ENCODE peak calls at places on chromosomes 3 and 15, in six cellular contexts. One of them, this sample, is unnamed.

GRCh38 chr15:94929282-94929681 is 697.9 kb downstream of the MCTP2 start:
- DNase-seq in stomach: no peak
- DNase-seq in upper lobe of left lung: no peak
- DNase-seq in SK-N-SH: no peak
- DNase-seq in suprapubic skin: no peak
- DNase-seq in ovary: no peak
- DNase-seq in this sample: no peak

GRCh38 chr15:64930778-64931240 is 19.1 kb downstream of the ANKDD1A start:
- DNase-seq in stomach: no peak
- DNase-seq in upper lobe of left lung: no peak
- DNase-seq in SK-N-SH: no peak
- DNase-seq in suprapubic skin: peak; percentile 64
- DNase-seq in ovary: no peak
- DNase-seq in this sample: no peak

GRCh38 chr3:12553921-12554391 is 2.9 kb upstream of the MKRN2 start:
- DNase-seq in stomach: no peak
- DNase-seq in upper lobe of left lung: no peak
- DNase-seq in SK-N-SH: peak; percentile 58
- DNase-seq in suprapubic skin: no peak
- DNase-seq in ovary: peak; percentile 25
- DNase-seq in this sample: peak; percentile 29

GRCh38 chr3:66047321-66048050 is 8.8 kb upstream of the MAGI1 start:
- DNase-seq in stomach: no peak
- DNase-seq in upper lobe of left lung: no peak
- DNase-seq in SK-N-SH: no peak
- DNase-seq in suprapubic skin: no peak
- DNase-seq in ovary: peak; percentile 20
- DNase-seq in this sample: no peak

GRCh38 chr15:36591534-36592411 is 12.3 kb downstream of the CDIN1 start:
- DNase-seq in stomach: no peak
- DNase-seq in upper lobe of left lung: no peak
- DNase-seq in SK-N-SH: no peak
- DNase-seq in suprapubic skin: no peak
- DNase-seq in ovary: no peak
- DNase-seq in this sample: no peak

GRCh38 chr15:90030376-90030775 is 29.3 kb downstream of the ZNF710 start:
- DNase-seq in stomach: peak; percentile 49
- DNase-seq in upper lobe of left lung: peak; percentile 21
- DNase-seq in SK-N-SH: no peak
- DNase-seq in suprapubic skin: no peak
- DNase-seq in ovary: no peak
- DNase-seq in this sample: peak; percentile 14

GRCh38 chr15:66982816-66983215 is 82.6 kb upstream of the SMAD3 start:
- DNase-seq in stomach: no peak
- DNase-seq in upper lobe of left lung: no peak
- DNase-seq in SK-N-SH: no peak
- DNase-seq in suprapubic skin: no peak
- DNase-seq in ovary: no peak
- DNase-seq in this sample: no peak

GRCh38 chr3:13713396-13713795 is 164.5 kb downstream of the FBLN2 start:
- DNase-seq in stomach: peak; percentile 16
- DNase-seq in upper lobe of left lung: peak; percentile 13
- DNase-seq in SK-N-SH: no peak
- DNase-seq in suprapubic skin: peak; percentile 54
- DNase-seq in ovary: peak; percentile 2
- DNase-seq in this sample: no peak

GRCh38 chr3:138964264-138964663 is 17.2 kb downstream of the FOXL2NB start:
- DNase-seq in stomach: no peak
- DNase-seq in upper lobe of left lung: no peak
- DNase-seq in SK-N-SH: no peak
- DNase-seq in suprapubic skin: no peak
- DNase-seq in ovary: no peak
- DNase-seq in this sample: no peak

GRCh38 chr3:46381662-46382061 is 10.9 kb downstream of the CCR5 start:
- DNase-seq in stomach: no peak
- DNase-seq in upper lobe of left lung: no peak
- DNase-seq in SK-N-SH: no peak
- DNase-seq in suprapubic skin: no peak
- DNase-seq in ovary: no peak
- DNase-seq in this sample: no peak

GRCh38 chr3:46380471-46381215 is 9.9 kb downstream of the CCR5 start:
- DNase-seq in stomach: no peak
- DNase-seq in upper lobe of left lung: peak; percentile 22
- DNase-seq in SK-N-SH: no peak
- DNase-seq in suprapubic skin: no peak
- DNase-seq in ovary: no peak
- DNase-seq in this sample: no peak

GRCh38 chr3:46386206-46386605 is 15.5 kb downstream of the CCR5 start:
- DNase-seq in stomach: no peak
- DNase-seq in upper lobe of left lung: peak; percentile 45
- DNase-seq in SK-N-SH: no peak
- DNase-seq in suprapubic skin: no peak
- DNase-seq in ovary: no peak
- DNase-seq in this sample: no peak

GRCh38 chr3:46383946-46384330 is 13.2 kb downstream of the CCR5 start:
- DNase-seq in stomach: no peak
- DNase-seq in upper lobe of left lung: no peak
- DNase-seq in SK-N-SH: no peak
- DNase-seq in suprapubic skin: no peak
- DNase-seq in ovary: no peak
- DNase-seq in this sample: no peak

GRCh38 chr3:46383211-46383945 is 12.6 kb downstream of the CCR5 start:
- DNase-seq in stomach: peak; percentile 55
- DNase-seq in upper lobe of left lung: peak; percentile 73
- DNase-seq in SK-N-SH: no peak
- DNase-seq in suprapubic skin: no peak
- DNase-seq in ovary: no peak
- DNase-seq in this sample: peak; percentile 77
- TF ChIP-seq CTCF in stomach: no peak
- TF ChIP-seq CTCF in upper lobe of left lung: no peak
- TF ChIP-seq CTCF in SK-N-SH: no peak
- TF ChIP-seq CTCF in suprapubic skin: no peak
- TF ChIP-seq CTCF in ovary: no peak
- TF ChIP-seq CTCF in this sample: no peak

GRCh38 chr3:117439812-117440211 is 730.2 kb downstream of the TUSC7 start:
- DNase-seq in stomach: no peak
- DNase-seq in upper lobe of left lung: peak; percentile 24
- DNase-seq in SK-N-SH: peak; percentile 22
- DNase-seq in suprapubic skin: no peak
- DNase-seq in ovary: no peak
- DNase-seq in this sample: no peak
- TF ChIP-seq EP300 in stomach: no peak
- TF ChIP-seq EP300 in upper lobe of left lung: no peak
- TF ChIP-seq EP300 in SK-N-SH: no peak
- TF ChIP-seq EP300 in suprapubic skin: no peak
- TF ChIP-seq EP300 in ovary: no peak
- TF ChIP-seq EP300 in this sample: no peak

GRCh38 chr3:31911643-31912042 is 69.4 kb downstream of the OSBPL10 start:
- DNase-seq in stomach: no peak
- DNase-seq in upper lobe of left lung: no peak
- DNase-seq in SK-N-SH: no peak
- DNase-seq in suprapubic skin: no peak
- DNase-seq in ovary: no peak
- DNase-seq in this sample: no peak

GRCh38 chr3:31911124-31911523 is 69.9 kb downstream of the OSBPL10 start:
- DNase-seq in stomach: no peak
- DNase-seq in upper lobe of left lung: no peak
- DNase-seq in SK-N-SH: no peak
- DNase-seq in suprapubic skin: no peak
- DNase-seq in ovary: no peak
- DNase-seq in this sample: no peak

GRCh38 chr3:31909455-31909854 is 71.6 kb downstream of the OSBPL10 start:
- DNase-seq in stomach: no peak
- DNase-seq in upper lobe of left lung: no peak
- DNase-seq in SK-N-SH: no peak
- DNase-seq in suprapubic skin: no peak
- DNase-seq in ovary: no peak
- DNase-seq in this sample: no peak

GRCh38 chr3:31906182-31906581 is 74.9 kb downstream of the OSBPL10 start:
- DNase-seq in stomach: no peak
- DNase-seq in upper lobe of left lung: no peak
- DNase-seq in SK-N-SH: no peak
- DNase-seq in suprapubic skin: no peak
- DNase-seq in ovary: no peak
- DNase-seq in this sample: no peak

GRCh38 chr3:31908391-31909097 is 72.5 kb downstream of the OSBPL10 start:
- DNase-seq in stomach: no peak
- DNase-seq in upper lobe of left lung: no peak
- DNase-seq in SK-N-SH: no peak
- DNase-seq in suprapubic skin: no peak
- DNase-seq in ovary: no peak
- DNase-seq in this sample: no peak
- TF ChIP-seq CTCF in stomach: no peak
- TF ChIP-seq CTCF in upper lobe of left lung: no peak
- TF ChIP-seq CTCF in SK-N-SH: no peak
- TF ChIP-seq CTCF in suprapubic skin: no peak
- TF ChIP-seq CTCF in ovary: no peak
- TF ChIP-seq CTCF in this sample: no peak

DNA sequence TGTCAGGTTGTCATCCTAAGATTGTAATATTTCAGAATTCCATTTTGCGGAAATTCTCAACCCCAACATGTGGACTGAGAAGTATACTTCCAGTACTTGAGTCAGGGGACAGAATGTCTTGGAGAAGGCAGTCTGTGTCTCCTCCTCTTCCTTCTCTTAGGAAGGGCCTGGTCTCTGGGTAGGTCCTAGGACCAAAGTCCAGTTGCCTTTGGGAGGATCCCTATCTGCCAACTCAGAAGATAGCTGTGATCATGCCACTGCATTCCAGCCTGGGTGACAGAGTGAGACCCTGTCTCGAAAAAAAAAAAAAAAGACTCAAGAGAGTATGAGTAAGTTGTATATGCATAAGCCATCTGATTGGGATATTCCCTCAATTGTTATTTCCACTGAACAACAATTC is 23.9 kb upstream of the FAM3D start:
- DNase-seq in stomach: no peak
- DNase-seq in upper lobe of left lung: no peak
- DNase-seq in SK-N-SH: no peak
- DNase-seq in suprapubic skin: no peak
- DNase-seq in ovary: no peak
- DNase-seq in this sample: no peak
- TF ChIP-seq EP300 in stomach: no peak
- TF ChIP-seq EP300 in upper lobe of left lung: no peak
- TF ChIP-seq EP300 in SK-N-SH: no peak
- TF ChIP-seq EP300 in suprapubic skin: no peak
- TF ChIP-seq EP300 in ovary: no peak
- TF ChIP-seq EP300 in this sample: no peak

DNA sequence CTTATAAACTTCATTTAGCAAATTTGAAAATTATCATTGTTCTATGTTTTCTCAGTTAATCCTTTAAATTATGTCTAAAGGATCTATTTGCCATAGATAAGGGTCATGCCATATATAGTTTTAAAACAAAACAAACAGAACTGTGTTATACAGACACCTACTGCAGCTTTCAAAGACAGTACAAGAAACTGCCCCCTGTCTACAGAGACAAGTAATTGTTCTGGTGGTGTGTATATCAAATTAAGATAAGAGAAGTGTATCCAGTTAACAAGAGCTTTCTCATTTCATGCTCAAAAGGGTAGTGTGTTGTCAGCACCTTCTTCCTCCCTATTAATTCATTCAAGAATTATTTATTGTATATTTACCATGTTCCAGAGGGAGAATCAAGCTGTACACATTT is 201.2 kb downstream of the FMN1 start:
- DNase-seq in stomach: no peak
- DNase-seq in upper lobe of left lung: no peak
- DNase-seq in SK-N-SH: peak; percentile 10
- DNase-seq in suprapubic skin: no peak
- DNase-seq in ovary: no peak
- DNase-seq in this sample: no peak
- TF ChIP-seq CTCF in stomach: no peak
- TF ChIP-seq CTCF in upper lobe of left lung: no peak
- TF ChIP-seq CTCF in SK-N-SH: peak; percentile 47
- TF ChIP-seq CTCF in suprapubic skin: no peak
- TF ChIP-seq CTCF in ovary: no peak
- TF ChIP-seq CTCF in this sample: peak; percentile 17

GRCh38 chr3:110074095-110074494 is 736.7 kb upstream of the DPPA4 start:
- DNase-seq in stomach: no peak
- DNase-seq in upper lobe of left lung: no peak
- DNase-seq in SK-N-SH: no peak
- DNase-seq in suprapubic skin: no peak
- DNase-seq in ovary: no peak
- DNase-seq in this sample: no peak
- TF ChIP-seq EP300 in stomach: no peak
- TF ChIP-seq EP300 in upper lobe of left lung: no peak
- TF ChIP-seq EP300 in SK-N-SH: no peak
- TF ChIP-seq EP300 in suprapubic skin: no peak
- TF ChIP-seq EP300 in ovary: no peak
- TF ChIP-seq EP300 in this sample: no peak

GRCh38 chr3:129031476-129032215 is 28.9 kb upstream of the GP9 start:
- DNase-seq in stomach: no peak
- DNase-seq in upper lobe of left lung: no peak
- DNase-seq in SK-N-SH: no peak
- DNase-seq in suprapubic skin: no peak
- DNase-seq in ovary: no peak
- DNase-seq in this sample: no peak
- TF ChIP-seq CTCF in stomach: no peak
- TF ChIP-seq CTCF in upper lobe of left lung: no peak
- TF ChIP-seq CTCF in SK-N-SH: no peak
- TF ChIP-seq CTCF in suprapubic skin: no peak
- TF ChIP-seq CTCF in ovary: no peak
- TF ChIP-seq CTCF in this sample: no peak